ENCODE peak calls at places on chromosome 2, in seven cellular contexts. Y is choroid plexus epithelial cell; H is HCT116; M is dorsolateral prefrontal cortex; P is KBM-7; L is stimulated activated CD4-positive, alpha-beta T cell treated with anti-CD3 and anti-CD28 coated beads, TNF-alpha, amount 100 ng/mL, for 1 hour; W is left ventricle myocardium superior. X is an unnamed sample.

GRCh38 chr2:14424478-14425390 is 207.8 kb upstream of the LRATD1 start:
- DNase-seq in Y (no peak), H (no peak), M (no peak), P (no peak), L (no peak), W (no peak), X (no peak)

GRCh38 chr2:130735200-130735599 is 6.3 kb downstream of the GPR148 start:
- DNase-seq in Y (no peak), H (no peak), M (no peak), P (no peak), L (no peak), W (no peak), X (no peak)

GRCh38 chr2:27573452-27573851 is 9.4 kb upstream of the ZNF512 start:
- DNase-seq in Y (peak), H (no peak), M (no peak), P (no peak), L (no peak), W (no peak), X (no peak)

GRCh38 chr2:74700643-74701377 is 46.8 kb downstream of the SEMA4F start:
- DNase-seq in Y (no peak), H (no peak), M (no peak), P (no peak), L (no peak), W (no peak), X (no peak)

GRCh38 chr2:127128508-127128907 is 21.6 kb upstream of the BIN1 start:
- DNase-seq in Y (no peak), H (peak), M (no peak), P (peak), L (no peak), W (no peak), X (no peak)

GRCh38 chr2:63875143-63875542 is 33.4 kb downstream of the UGP2 start:
- DNase-seq in Y (no peak), H (no peak), M (no peak), P (no peak), L (no peak), W (no peak), X (no peak)

GRCh38 chr2:151664520-151664919 is 69.8 kb downstream of the NEB start:
- DNase-seq in Y (no peak), H (no peak), M (no peak), P (no peak), L (no peak), W (no peak), X (peak)

GRCh38 chr2:24731923-24732322 is 61.3 kb downstream of the PTRHD1 start:
- DNase-seq in Y (peak), H (no peak), M (no peak), P (no peak), L (no peak), W (no peak), X (no peak)

GRCh38 chr2:20132990-20133535 is 81.6 kb upstream of the LAPTM4A start:
- DNase-seq in Y (no peak), H (no peak), M (no peak), P (no peak), L (no peak), W (no peak), X (no peak)

GRCh38 chr2:189149981-189150380 is 29.6 kb downstream of the COL5A2 start:
- DNase-seq in Y (peak), H (no peak), M (no peak), P (no peak), L (no peak), W (no peak), X (no peak)

GRCh38 chr2:47339745-47340541 is 63.0 kb upstream of the MSH2 start:
- DNase-seq in Y (peak), H (peak), M (no peak), P (peak), L (no peak), W (no peak), X (no peak)

GRCh38 chr2:19488009-19488691 is 129.7 kb upstream of the OSR1 start:
- DNase-seq in Y (peak), H (peak), M (no peak), P (no peak), L (no peak), W (no peak), X (no peak)

GRCh38 chr2:112793449-112793978 is 9.2 kb upstream of the IL1A start:
- DNase-seq in Y (peak), H (no peak), M (no peak), P (peak), L (no peak), W (no peak), X (no peak)

GRCh38 chr2:104702451-104702850 is 151.5 kb upstream of the POU3F3 start:
- DNase-seq in Y (no peak), H (no peak), M (no peak), P (no peak), L (no peak), W (no peak), X (no peak)

GRCh38 chr2:33158482-33159003 is 211.8 kb downstream of the LTBP1 start:
- DNase-seq in Y (peak), H (no peak), M (no peak), P (no peak), L (no peak), W (no peak), X (no peak)

GRCh38 chr2:155095613-155096012 is 397.1 kb downstream of the KCNJ3 start:
- DNase-seq in Y (no peak), H (no peak), M (no peak), P (no peak), L (no peak), W (no peak), X (no peak)

GRCh38 chr2:232891621-232892071 is 21.6 kb downstream of the SNORC start:
- DNase-seq in Y (peak), H (no peak), M (no peak), P (no peak), L (no peak), W (no peak), X (no peak)

GRCh38 chr2:230990131-230990898 is 5.6 kb upstream of the SPATA3 start:
- DNase-seq in Y (no peak), H (no peak), M (no peak), P (no peak), L (no peak), W (no peak), X (no peak)

GRCh38 chr2:156005999-156006712 is 326.4 kb downstream of the NR4A2 start:
- DNase-seq in Y (no peak), H (no peak), M (no peak), P (no peak), L (no peak), W (peak), X (no peak)

GRCh38 chr2:62344472-62344871 is 148.6 kb downstream of the B3GNT2 start:
- DNase-seq in Y (no peak), H (no peak), M (no peak), P (no peak), L (no peak), W (no peak), X (peak)

GRCh38 chr2:146213674-146214073 is 1631.2 kb upstream of the ACVR2A start:
- DNase-seq in Y (no peak), H (no peak), M (no peak), P (no peak), L (no peak), W (no peak), X (no peak)

GRCh38 chr2:147297820-147298219 is 547.0 kb upstream of the ACVR2A start:
- DNase-seq in Y (no peak), H (no peak), M (no peak), P (no peak), L (no peak), W (no peak), X (no peak)